ENCODE peak calls at places on chromosome 7, in eight cellular contexts. R is NCI-H460; I is A549; F is AG09319; C is NCI-H748 treated with DMSO at 0.1 percent for 48 hours; P is RWPE1; M is H9; A is stimulated activated CD8-positive, alpha-beta memory T cell treated with anti-CD3 and anti-CD28 coated beads, Interleukin-7, amount 100 ng/mL, for 4 hours. S is an unnamed sample.
A peak's percentile ranks its signal among the peaks of the same experiment; 100 is the strongest.

GRCh38 chr7:22651534-22652243 is 75.3 kb upstream of the IL6 start:
- DNase-seq in F (no peak), I (no peak), A (no peak), C (no peak), R (no peak), P (peak; percentile 51), M (no peak), S (no peak)

GRCh38 chr7:78448915-78449314 is 650.3 kb downstream of the PHTF2 start:
- DNase-seq in A (no peak), R (no peak), M (no peak), P (no peak), F (no peak), C (no peak), I (no peak), S (no peak)

GRCh38 chr7:106022193-106022821 is 59.2 kb downstream of the CDHR3 start:
- DNase-seq in A (peak; percentile 27), I (no peak), C (no peak), P (no peak), M (no peak), F (no peak), R (no peak), S (peak; percentile 70)

GRCh38 chr7:108211382-108212201 is 81.4 kb upstream of the LAMB4 start:
- DNase-seq in F (no peak), P (peak; percentile 15), I (peak; percentile 55), A (no peak), M (peak; percentile 49), C (no peak), R (peak; percentile 83), S (peak; percentile 71)

GRCh38 chr7:41696323-41696916 is 6.5 kb downstream of the INHBA start:
- DNase-seq in F (no peak), A (no peak), R (peak; percentile 88), C (no peak), M (peak; percentile 81), I (peak; percentile 58), P (peak; percentile 59), S (peak; percentile 77)

GRCh38 chr7:96699219-96699871 is 10.3 kb downstream of the SEM1 start:
- DNase-seq in A (no peak), P (no peak), R (no peak), I (no peak), M (no peak), C (no peak), F (no peak), S (no peak)

GRCh38 chr7:108265007-108265406 is 134.8 kb upstream of the LAMB4 start:
- DNase-seq in M (no peak), I (no peak), A (no peak), P (no peak), F (no peak), C (no peak), R (no peak), S (no peak)

GRCh38 chr7:147483634-147484292 is 1106.8 kb upstream of the C7orf33 start:
- DNase-seq in R (no peak), C (no peak), F (no peak), M (no peak), P (no peak), A (no peak), I (no peak), S (no peak)

GRCh38 chr7:93374345-93374940 is 142.3 kb downstream of the VPS50 start:
- DNase-seq in P (peak; percentile 30), R (peak; percentile 16), F (peak; percentile 12), A (no peak), M (no peak), C (peak; percentile 32), I (peak; percentile 16), S (no peak)

GRCh38 chr7:140316165-140316661 is 82.1 kb downstream of the SLC37A3 start:
- DNase-seq in A (no peak), C (no peak), F (peak; percentile 31), I (peak; percentile 44), P (peak; percentile 73), R (no peak), M (no peak), S (peak; percentile 63)

S was measured in islet precursor cell.